ENCODE peak calls at places on chromosomes 3 and 15, in four cellular contexts. O, F, L and S are unnamed samples.

GRCh38 chr3:142226474-142226873 is 1.1 kb upstream of the GK5 start:
- DNase-seq in O (peak), F (no peak), L (peak), S (no peak)

GRCh38 chr15:69980311-69981059 is 117.2 kb downstream of the TLE3 start:
- DNase-seq in O (no peak), F (no peak), L (no peak), S (no peak)

GRCh38 chr3:47096955-47097354 is 67.0 kb downstream of the SETD2 start:
- DNase-seq in O (peak), F (no peak), L (no peak), S (peak)

GRCh38 chr3:189975376-189975990 is 145.2 kb downstream of the P3H2 start:
- DNase-seq in O (no peak), F (no peak), L (no peak), S (peak)

GRCh38 chr3:97821413-97821809 is 400 bp upstream of the CRYBG3 start:
- DNase-seq in O (no peak), F (no peak), L (no peak), S (no peak)

GRCh38 chr3:108153451-108153981 is 62.7 kb upstream of the CD47 start:
- DNase-seq in O (peak), F (peak), L (peak), S (peak)

GRCh38 chr15:74138642-74139041 is 8.3 kb downstream of the ISLR2 start:
- DNase-seq in O (no peak), F (no peak), L (no peak), S (no peak)

GRCh38 chr15:72813345-72814004 is 29.9 kb upstream of the ADPGK start:
- DNase-seq in O (no peak), F (no peak), L (no peak), S (no peak)

GRCh38 chr3:12797892-12798558 is 1.5 kb downstream of the CAND2 start:
- DNase-seq in O (no peak), F (no peak), L (no peak), S (no peak)

GRCh38 chr3:124783696-124784095 is 53.4 kb downstream of the UMPS start:
- DNase-seq in O (no peak), F (no peak), L (no peak), S (peak)

GRCh38 chr3:130850846-130851245 is 43.0 kb upstream of the ATP2C1 start:
- DNase-seq in O (no peak), F (peak), L (no peak), S (no peak)

GRCh38 chr3:24773798-24774197 is 279.1 kb upstream of the THRB start:
- DNase-seq in O (peak), F (peak), L (peak), S (peak)

GRCh38 chr15:90287096-90287495 is 21.6 kb downstream of the NGRN start:
- DNase-seq in O (no peak), F (no peak), L (no peak), S (no peak)

GRCh38 chr15:79978694-79979519 is 7.9 kb upstream of the BCL2A1 start:
- DNase-seq in O (no peak), F (no peak), L (peak), S (peak)

GRCh38 chr15:40964634-40965033 is 11.4 kb downstream of the CHAC1 start:
- DNase-seq in O (no peak), F (no peak), L (no peak), S (no peak)

GRCh38 chr3:50450135-50450911 is 53.1 kb downstream of the CACNA2D2 start:
- DNase-seq in O (no peak), F (no peak), L (peak), S (peak)

GRCh38 chr3:187290561-187290960 is 976 bp downstream of the MASP1 start:
- DNase-seq in O (no peak), F (no peak), L (no peak), S (no peak)

GRCh38 chr3:58116161-58116955 is 94.4 kb downstream of the DNASE1L3 start:
- DNase-seq in O (no peak), F (no peak), L (no peak), S (no peak)

GRCh38 chr3:183244219-183244618 is 8.8 kb upstream of the B3GNT5 start:
- DNase-seq in O (no peak), F (no peak), L (no peak), S (no peak)

GRCh38 chr15:36499751-36500389 is 79.6 kb upstream of the CDIN1 start:
- DNase-seq in O (no peak), F (no peak), L (no peak), S (peak)

GRCh38 chr3:14139771-14140170 is 14.9 kb downstream of the TMEM43 start:
- DNase-seq in O (no peak), F (no peak), L (no peak), S (no peak)

GRCh38 chr3:14140668-14141067 is 15.8 kb downstream of the TMEM43 start:
- DNase-seq in O (no peak), F (no peak), L (no peak), S (no peak)

GRCh38 chr3:14141602-14142315 is 16.9 kb downstream of the TMEM43 start:
- DNase-seq in O (no peak), F (no peak), L (no peak), S (no peak)

GRCh38 chr3:14142567-14143270 is 17.9 kb downstream of the TMEM43 start:
- DNase-seq in O (no peak), F (no peak), L (no peak), S (no peak)

GRCh38 chr3:14141144-14141543 is 16.3 kb downstream of the TMEM43 start:
- DNase-seq in O (no peak), F (no peak), L (no peak), S (peak)
- TF ChIP-seq MAZ in O (no peak), F (no peak), L (no peak), S (no peak)

DNA sequence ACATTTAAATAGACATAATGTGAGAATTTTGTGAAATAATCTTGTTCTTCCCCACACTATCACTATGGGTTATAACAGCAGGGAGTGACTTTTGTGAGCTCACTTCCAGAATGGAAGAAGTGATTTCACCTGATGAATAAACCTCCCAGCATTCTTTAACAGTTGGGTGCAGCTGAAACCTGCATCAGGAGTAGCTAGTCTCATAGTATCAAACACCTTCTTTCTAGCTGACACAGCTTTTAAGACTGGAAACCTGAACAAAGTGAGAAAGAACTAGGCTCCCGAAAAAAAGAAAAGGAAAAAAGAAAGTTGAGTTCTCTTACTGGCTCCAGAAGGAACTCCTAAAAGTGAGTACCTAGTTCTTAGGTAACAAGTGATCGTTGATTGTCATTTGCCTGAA is 61.1 kb upstream of the UNC13C start:
- DNase-seq in O (no peak), F (no peak), L (no peak), S (no peak)
- TF ChIP-seq MAZ in O (no peak), F (no peak), L (no peak), S (no peak)

GRCh38 chr15:64503640-64504039 is 43.3 kb downstream of the ZNF609 start:
- DNase-seq in O (no peak), F (no peak), L (no peak), S (no peak)

GRCh38 chr15:64501396-64501716 is 41.0 kb downstream of the ZNF609 start:
- DNase-seq in O (no peak), F (no peak), L (no peak), S (no peak)

GRCh38 chr15:64500695-64501395 is 40.5 kb downstream of the ZNF609 start:
- DNase-seq in O (no peak), F (no peak), L (no peak), S (no peak)

GRCh38 chr15:64503197-64503596 is 42.8 kb downstream of the ZNF609 start:
- DNase-seq in O (no peak), F (no peak), L (no peak), S (peak)

DNA sequence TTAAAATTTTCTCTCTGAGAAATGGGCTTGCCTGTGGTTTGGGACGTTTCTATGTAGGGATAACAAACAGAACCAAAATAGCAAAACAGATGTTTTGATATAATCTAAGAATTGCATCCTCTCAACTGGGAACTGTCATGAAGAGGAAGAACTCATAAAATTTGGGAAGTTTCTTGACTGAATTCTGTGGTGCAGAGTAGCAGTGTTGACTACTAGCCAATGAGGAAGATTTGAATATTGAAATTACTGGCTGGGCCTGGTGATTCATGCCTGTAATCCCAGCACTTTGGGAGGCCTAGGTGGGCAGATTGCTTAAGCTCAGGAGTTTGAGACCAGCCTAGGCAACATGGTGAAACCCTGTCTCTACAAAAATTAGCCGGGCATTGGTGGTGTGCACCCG is 42.2 kb downstream of the ZNF609 start:
- DNase-seq in O (no peak), F (no peak), L (no peak), S (peak)
- TF ChIP-seq MAZ in O (no peak), F (no peak), L (no peak), S (no peak)

DNA sequence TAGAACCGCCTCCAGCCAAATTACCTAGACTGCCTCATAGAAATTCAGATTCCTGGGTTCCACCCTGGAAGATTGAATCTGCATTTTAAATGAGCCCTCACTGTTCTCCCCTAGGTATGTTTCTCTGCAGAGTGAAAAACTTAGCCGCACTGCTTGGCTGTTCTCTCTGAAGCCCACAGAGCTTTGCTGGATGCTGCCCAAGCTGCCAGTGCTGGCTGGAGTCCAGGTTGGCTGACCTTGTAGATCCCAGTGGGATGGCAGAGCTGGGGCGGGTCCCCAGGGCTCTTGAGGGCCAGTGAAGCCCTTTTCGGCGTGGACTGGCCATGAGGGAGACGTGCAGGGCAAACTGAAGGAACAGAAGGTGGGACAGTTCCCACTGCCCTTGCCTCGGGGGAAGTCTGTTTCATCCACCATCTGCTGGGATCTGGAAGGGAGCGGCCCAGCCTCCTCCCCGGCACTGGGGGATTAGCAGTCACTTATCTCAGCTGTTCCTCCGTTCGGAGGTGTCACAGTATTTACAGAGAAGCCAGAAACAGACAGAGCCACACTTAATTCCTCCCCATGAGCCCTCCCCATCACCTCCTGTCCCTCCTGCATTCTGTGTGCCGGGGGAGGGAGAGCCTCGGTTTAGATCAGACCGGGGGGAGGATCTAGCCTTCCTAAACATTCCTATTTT is 3.9 kb upstream of the ACTC1 start:
- DNase-seq in O (peak), F (peak), L (no peak), S (no peak)
- TF ChIP-seq MAZ in O (no peak), F (no peak), L (no peak), S (no peak)

GRCh38 chr3:138440137-138440536 is 5.7 kb downstream of the ESYT3 start:
- DNase-seq in O (no peak), F (no peak), L (no peak), S (no peak)
- TF ChIP-seq MAZ in O (no peak), F (no peak), L (no peak), S (no peak)

DNA sequence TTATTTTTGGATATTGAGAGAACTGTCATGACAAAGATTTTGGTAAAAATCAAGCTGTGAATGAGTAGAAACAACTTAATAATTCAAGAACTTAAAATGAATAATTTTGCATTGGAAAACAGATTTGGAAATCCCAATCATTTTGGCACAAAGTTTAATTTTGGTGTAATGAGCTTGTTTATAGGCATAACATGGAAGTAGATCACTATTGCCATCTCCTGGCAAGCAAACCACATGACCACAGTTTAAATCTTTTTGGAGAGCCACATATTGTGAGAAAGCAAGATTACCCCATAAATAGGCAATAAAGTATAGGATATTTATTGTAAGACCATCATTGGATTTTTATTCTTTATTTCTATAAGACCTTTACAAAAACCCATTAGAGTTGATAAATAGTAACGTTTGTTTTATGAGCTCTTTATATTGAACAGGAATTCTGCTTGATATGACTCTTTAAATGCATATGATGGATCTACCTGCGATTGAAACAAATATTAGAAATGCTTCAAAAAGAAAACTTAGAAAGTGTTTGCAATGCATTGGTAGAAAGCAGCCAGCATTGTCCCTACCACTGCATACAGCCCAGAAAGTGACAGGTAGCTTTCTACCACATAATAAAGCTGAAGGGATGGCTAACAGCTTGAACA is 766.9 kb downstream of the TBL1XR1 start:
- DNase-seq in O (peak), F (peak), L (peak), S (peak)
- TF ChIP-seq MAZ in O (no peak), F (no peak), L (no peak), S (no peak)